ENCODE peak calls at places on chromosomes 2 and 18, in ten cellular contexts. W is neuronal stem cell, K is PC-3, B is astrocyte, T is GM23248, A is IMR-90, Y is neural progenitor cell, P is hepatocyte, L is DND-41, R is MM.1S. X is an unnamed sample.

GRCh38 chr2:134717706-134718094 is 1.1 kb downstream of the TMEM163 start:
- DNase-seq in W (peak; percentile 21), R (no peak), P (no peak), T (peak; percentile 9), A (no peak), K (no peak), L (no peak), B (no peak), Y (peak; percentile 47), X (no peak)

GRCh38 chr2:120287183-120288015 is 34.7 kb downstream of the RALB start:
- DNase-seq in R (no peak), W (no peak), K (peak; percentile 91), Y (no peak), L (no peak), T (peak; percentile 97), B (peak; percentile 87), P (peak; percentile 59), A (peak; percentile 96), X (peak; percentile 91)

GRCh38 chr18:48724939-48725338 is 186.1 kb downstream of the CTIF start:
- DNase-seq in T (no peak), L (no peak), Y (no peak), A (no peak), W (no peak), K (no peak), B (no peak), P (no peak), R (no peak), X (no peak)

GRCh38 chr2:37189452-37190153 is 1.1 kb upstream of the SULT6B1 start:
- DNase-seq in A (peak; percentile 90), L (no peak), T (peak; percentile 96), K (peak; percentile 84), Y (peak; percentile 51), W (no peak), B (peak; percentile 81), R (no peak), P (peak; percentile 70), X (peak; percentile 86)

GRCh38 chr2:68741238-68741637 is 6.6 kb downstream of the ARHGAP25 start:
- DNase-seq in K (no peak), A (no peak), L (no peak), B (peak; percentile 39), P (no peak), W (no peak), Y (no peak), R (no peak), T (no peak), X (no peak)

GRCh38 chr2:133377021-133377481 is 191.2 kb downstream of the NCKAP5 start:
- DNase-seq in A (peak; percentile 78), P (no peak), Y (no peak), L (no peak), R (no peak), W (no peak), T (peak; percentile 62), K (no peak), B (peak; percentile 87), X (peak; percentile 90)

GRCh38 chr2:38581193-38582147 is 21.3 kb downstream of the HNRNPLL start:
- DNase-seq in T (peak; percentile 80), W (peak; percentile 51), A (peak; percentile 82), P (peak; percentile 86), Y (peak; percentile 77), L (peak; percentile 46), B (peak; percentile 49), R (peak; percentile 81), K (peak; percentile 86), X (peak; percentile 61)

GRCh38 chr2:236882074-236882473 is 203.6 kb upstream of the COPS8 start:
- DNase-seq in Y (no peak), W (no peak), B (no peak), P (no peak), L (no peak), K (no peak), T (peak; percentile 6), A (no peak), R (no peak), X (no peak)

GRCh38 chr2:174631009-174631981 is 33.7 kb upstream of the WIPF1 start:
- DNase-seq in W (no peak), R (no peak), L (no peak), T (peak; percentile 96), K (peak; percentile 11), B (peak; percentile 96), A (peak; percentile 90), Y (no peak), P (no peak), X (peak; percentile 97)

GRCh38 chr2:174632847-174633620 is 35.4 kb upstream of the WIPF1 start:
- DNase-seq in T (peak; percentile 51), B (no peak), A (no peak), W (no peak), P (peak; percentile 18), Y (no peak), R (peak; percentile 74), K (no peak), L (peak; percentile 23), X (no peak)

GRCh38 chr2:174634130-174635014 is 36.8 kb upstream of the WIPF1 start:
- DNase-seq in R (peak; percentile 68), A (peak; percentile 12), W (no peak), B (no peak), L (peak; percentile 64), K (no peak), T (peak; percentile 58), P (no peak), Y (no peak), X (no peak)

GRCh38 chr2:174635015-174635593 is 37.5 kb upstream of the WIPF1 start:
- DNase-seq in R (no peak), L (peak; percentile 20), A (no peak), W (no peak), Y (no peak), B (no peak), P (no peak), K (no peak), T (peak; percentile 26), X (no peak)

GRCh38 chr2:174633621-174633927 is 36.0 kb upstream of the WIPF1 start:
- DNase-seq in Y (peak; percentile 20), K (no peak), A (no peak), P (peak; percentile 27), B (no peak), T (peak; percentile 71), W (no peak), R (peak; percentile 39), L (peak; percentile 39), X (no peak)
- H2AFZ ChIP-seq in Y (no peak overlapping the region), K (no peak overlapping the region), A (no peak overlapping the region), P (peak overlapping the region; percentile 57), B (no peak overlapping the region), T (peak overlapping the region; percentile 82), W (no peak overlapping the region), R (peak overlapping the region; percentile 87), L (peak overlapping the region; percentile 45), X (no peak overlapping the region)

GRCh38 chr2:127514485-127514884 is 11.8 kb downstream of the IWS1 start:
- DNase-seq in W (no peak), Y (no peak), R (no peak), B (no peak), P (no peak), K (no peak), L (no peak), A (no peak), T (no peak), X (no peak)
- H3K4me3 ChIP-seq in W (no peak overlapping the region), Y (no peak overlapping the region), R (no peak overlapping the region), B (no peak overlapping the region), P (no peak overlapping the region), K (no peak overlapping the region), L (no peak overlapping the region), A (no peak overlapping the region), T (no peak overlapping the region), X (no peak overlapping the region)

GRCh38 chr18:6414723-6415362 is at the start of gene L3MBTL4:
- DNase-seq in Y (peak; percentile 53), A (no peak), K (peak; percentile 14), P (peak; percentile 78), B (no peak), L (no peak), T (peak; percentile 6), R (peak; percentile 70), W (no peak), X (no peak)

GRCh38 chr18:6412933-6413472 is 1.7 kb downstream of the L3MBTL4 start:
- DNase-seq in Y (no peak), L (no peak), W (no peak), K (no peak), T (no peak), A (no peak), R (no peak), P (no peak), B (no peak), X (no peak)

GRCh38 chr18:6411367-6411766 is 3.3 kb downstream of the L3MBTL4 start:
- DNase-seq in T (no peak), A (no peak), K (no peak), Y (no peak), L (no peak), B (no peak), W (no peak), P (no peak), R (no peak), X (no peak)

GRCh38 chr18:6413554-6414117 is 1.1 kb downstream of the L3MBTL4 start:
- DNase-seq in T (no peak), Y (peak; percentile 9), R (no peak), W (no peak), P (no peak), L (no peak), B (no peak), A (no peak), K (no peak), X (no peak)

DNA sequence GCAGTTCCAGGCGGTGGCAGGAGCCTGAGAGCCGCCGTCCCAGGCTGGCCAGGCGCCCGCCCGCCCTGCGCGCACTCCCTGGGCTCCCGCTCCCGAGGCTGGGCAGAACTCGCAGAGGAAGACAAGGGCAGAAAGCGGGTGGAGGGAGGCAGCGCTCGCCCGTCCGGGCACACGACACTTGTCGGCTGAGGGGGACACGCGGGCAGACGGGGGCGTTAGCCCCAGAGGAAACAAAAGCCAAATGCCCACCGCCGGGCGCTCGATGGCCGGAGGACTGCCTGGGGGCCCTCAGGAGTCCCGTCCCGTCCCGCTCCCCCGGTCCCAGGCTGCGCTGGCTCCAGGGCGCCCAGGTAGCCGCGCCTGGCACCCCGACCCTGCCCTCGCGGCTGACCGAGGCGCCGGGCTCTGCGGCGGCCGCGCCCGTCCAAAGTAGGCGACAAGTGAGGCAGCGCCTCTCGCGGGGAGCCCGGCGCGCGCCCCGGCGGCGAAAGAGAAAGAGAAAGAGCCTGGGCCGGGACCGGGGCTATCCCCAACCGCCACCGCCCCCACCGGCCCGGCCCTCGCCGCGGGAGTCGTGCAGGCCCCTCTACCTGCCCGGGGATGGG is 491 bp downstream of the L3MBTL4 start:
- DNase-seq in A (no peak), W (no peak), K (peak; percentile 16), B (no peak), Y (peak; percentile 67), L (no peak), T (peak; percentile 36), P (peak; percentile 80), R (peak; percentile 86), X (peak; percentile 18)
- H2AFZ ChIP-seq in A (peak overlapping the region; percentile 80), W (peak overlapping the region; percentile 80), K (peak overlapping the region; percentile 50), B (peak overlapping the region; percentile 86), Y (peak overlapping the region; percentile 91), L (no peak overlapping the region), T (no peak overlapping the region), P (peak overlapping the region; percentile 76), R (peak overlapping the region; percentile 88), X (no peak overlapping the region)

GRCh38 chr2:7598402-7598801 is 681.2 kb downstream of the RNF144A start:
- DNase-seq in Y (no peak), T (no peak), K (no peak), P (no peak), A (no peak), W (no peak), L (no peak), R (no peak), B (no peak), X (no peak)

GRCh38 chr2:7592618-7593140 is 675.5 kb downstream of the RNF144A start:
- DNase-seq in W (no peak), R (no peak), T (no peak), A (no peak), L (no peak), Y (no peak), P (no peak), K (no peak), B (no peak), X (no peak)

GRCh38 chr2:7593286-7593685 is 676.1 kb downstream of the RNF144A start:
- DNase-seq in R (no peak), K (no peak), Y (no peak), T (peak; percentile 9), P (peak; percentile 14), W (no peak), A (no peak), B (no peak), L (no peak), X (no peak)

GRCh38 chr2:7594211-7594610 is 677.0 kb downstream of the RNF144A start:
- DNase-seq in R (no peak), T (no peak), K (no peak), P (no peak), L (no peak), A (no peak), B (no peak), W (no peak), Y (no peak), X (no peak)

DNA sequence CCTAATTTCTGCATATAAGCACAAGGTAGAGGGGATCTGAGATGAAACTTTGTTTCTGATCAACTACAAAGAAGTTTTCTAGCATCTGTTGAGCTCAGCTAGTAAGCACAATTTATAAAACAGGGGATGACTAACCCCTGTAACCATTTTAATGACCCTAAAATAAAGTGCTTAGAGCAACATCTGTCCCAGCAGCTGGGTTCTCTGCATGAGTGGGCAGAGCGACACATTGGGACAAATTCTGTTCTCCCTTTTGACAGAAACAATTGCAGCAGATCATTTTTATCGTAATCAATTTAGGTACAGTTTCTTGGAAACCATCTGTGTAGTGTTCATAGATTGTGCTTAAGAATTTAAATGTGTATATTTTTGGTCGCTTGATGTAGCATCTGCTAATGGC is 678.0 kb downstream of the RNF144A start:
- DNase-seq in T (peak; percentile 15), R (no peak), K (no peak), P (no peak), B (no peak), L (no peak), Y (no peak), W (no peak), A (no peak), X (no peak)
- H3K4me3 ChIP-seq in T (no peak overlapping the region), R (no peak overlapping the region), K (no peak overlapping the region), P (no peak overlapping the region), B (no peak overlapping the region), L (no peak overlapping the region), Y (no peak overlapping the region), W (no peak overlapping the region), A (no peak overlapping the region), X (no peak overlapping the region)